ENCODE peak calls at places on chromosomes 12 and 14, in four cellular contexts. One of them, this sample, is unnamed.

GRCh38 chr12:12443482-12443881 is 86.6 kb downstream of the BORCS5 start:
- DNase-seq in K562: no peak
- DNase-seq in HepG2: no peak
- DNase-seq in GM12878: no peak
- DNase-seq in this sample: no peak

GRCh38 chr12:109247831-109248654 is 61.0 kb downstream of the FOXN4 start:
- DNase-seq in K562: no peak
- DNase-seq in HepG2: peak
- DNase-seq in GM12878: no peak
- DNase-seq in this sample: no peak

GRCh38 chr12:111766608-111767361 is at the start of gene ALDH2:
- DNase-seq in K562: peak
- DNase-seq in HepG2: peak
- DNase-seq in GM12878: no peak
- DNase-seq in this sample: peak

GRCh38 chr12:104549820-104550480 is 93.2 kb downstream of the CHST11 start:
- DNase-seq in K562: no peak
- DNase-seq in HepG2: no peak
- DNase-seq in GM12878: no peak
- DNase-seq in this sample: no peak

GRCh38 chr12:12883369-12884001 is 7.9 kb upstream of the GPRC5A start:
- DNase-seq in K562: peak
- DNase-seq in HepG2: peak
- DNase-seq in GM12878: no peak
- DNase-seq in this sample: no peak

GRCh38 chr14:103194256-103195045 is 71.2 kb downstream of the TNFAIP2 start:
- DNase-seq in K562: no peak
- DNase-seq in HepG2: peak
- DNase-seq in GM12878: no peak
- DNase-seq in this sample: no peak

GRCh38 chr14:53192023-53192422 is 38.9 kb upstream of the DDHD1 start:
- DNase-seq in K562: no peak
- DNase-seq in HepG2: no peak
- DNase-seq in GM12878: no peak
- DNase-seq in this sample: no peak

GRCh38 chr12:106145539-106146447 is 7.0 kb upstream of the NUAK1 start:
- DNase-seq in K562: no peak
- DNase-seq in HepG2: no peak
- DNase-seq in GM12878: no peak
- DNase-seq in this sample: no peak

GRCh38 chr14:97603201-97603600 is 806.0 kb downstream of the VRK1 start:
- DNase-seq in K562: no peak
- DNase-seq in HepG2: no peak
- DNase-seq in GM12878: no peak
- DNase-seq in this sample: no peak

GRCh38 chr12:85617307-85618091 is 218.7 kb downstream of the RASSF9 start:
- DNase-seq in K562: no peak
- DNase-seq in HepG2: peak
- DNase-seq in GM12878: no peak
- DNase-seq in this sample: no peak

GRCh38 chr14:106875503-106875902 is 1349.1 kb downstream of the TMEM121 start:
- DNase-seq in K562: no peak
- DNase-seq in HepG2: no peak
- DNase-seq in GM12878: no peak
- DNase-seq in this sample: no peak

GRCh38 chr12:54041097-54041690 is 8.3 kb downstream of the HOXC5 start:
- DNase-seq in K562: no peak
- DNase-seq in HepG2: no peak
- DNase-seq in GM12878: no peak
- DNase-seq in this sample: no peak

GRCh38 chr12:130101370-130101769 is 60.9 kb upstream of the FZD10 start:
- DNase-seq in K562: no peak
- DNase-seq in HepG2: no peak
- DNase-seq in GM12878: no peak
- DNase-seq in this sample: no peak

GRCh38 chr12:53182836-53183235 is 2.1 kb upstream of the CSAD start:
- DNase-seq in K562: no peak
- DNase-seq in HepG2: no peak
- DNase-seq in GM12878: no peak
- DNase-seq in this sample: no peak

GRCh38 chr12:50734409-50735263 is 29.3 kb upstream of the ATF1 start:
- DNase-seq in K562: peak
- DNase-seq in HepG2: peak
- DNase-seq in GM12878: no peak
- DNase-seq in this sample: peak

GRCh38 chr14:79986251-79986650 is 225.1 kb downstream of the DIO2 start:
- DNase-seq in K562: no peak
- DNase-seq in HepG2: no peak
- DNase-seq in GM12878: no peak
- DNase-seq in this sample: no peak

DNA sequence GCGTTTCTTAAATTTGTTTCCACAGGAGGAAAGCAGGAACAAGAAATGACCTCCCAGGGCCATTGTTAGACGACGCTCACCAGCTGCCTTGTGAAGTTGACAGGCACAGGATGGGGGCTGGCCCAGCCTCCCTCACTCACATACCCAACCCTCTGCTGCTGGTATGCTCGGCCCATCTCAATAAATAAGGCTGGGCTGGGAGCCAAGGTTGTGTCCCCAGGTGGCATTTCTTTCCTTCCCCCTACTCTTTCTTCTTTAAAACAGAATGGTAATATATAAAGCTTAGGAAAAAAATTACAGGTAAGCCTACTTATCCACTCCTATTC is 93.0 kb downstream of the ACTN1 start:
- DNase-seq in K562: no peak
- DNase-seq in HepG2: no peak
- DNase-seq in GM12878: no peak
- DNase-seq in this sample: no peak
- TF ChIP-seq BHLHE40 in K562: no peak
- TF ChIP-seq BHLHE40 in HepG2: no peak
- TF ChIP-seq BHLHE40 in GM12878: no peak
- TF ChIP-seq BHLHE40 in this sample: no peak

GRCh38 chr14:90319173-90319572 is 12.6 kb downstream of the NRDE2 start:
- DNase-seq in K562: no peak
- DNase-seq in HepG2: no peak
- DNase-seq in GM12878: no peak
- DNase-seq in this sample: no peak
- TF ChIP-seq TARDBP in K562: no peak
- TF ChIP-seq TARDBP in HepG2: no peak
- TF ChIP-seq TARDBP in GM12878: no peak
- TF ChIP-seq TARDBP in this sample: no peak

DNA sequence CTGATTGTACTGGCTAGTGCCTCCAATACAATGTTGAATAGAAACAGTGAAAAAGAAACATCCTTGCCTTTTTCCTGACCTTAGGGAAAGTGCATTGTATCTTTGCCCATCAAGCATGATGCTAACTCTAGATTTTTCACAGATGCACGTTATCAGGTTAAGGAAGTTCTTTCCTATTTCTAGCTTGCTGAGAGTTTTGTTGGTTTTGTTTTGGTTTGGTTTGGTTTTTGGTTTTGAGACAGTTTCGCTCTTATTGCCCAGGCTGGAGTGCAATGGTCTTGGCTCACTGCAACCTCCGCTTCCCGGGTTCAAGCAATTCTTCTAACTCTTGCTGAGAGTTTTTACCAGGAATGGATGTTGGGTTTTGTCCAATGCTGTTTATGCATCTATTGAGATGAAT is 89.0 kb downstream of the BRMS1L start:
- DNase-seq in K562: no peak
- DNase-seq in HepG2: no peak
- DNase-seq in GM12878: no peak
- DNase-seq in this sample: no peak
- TF ChIP-seq BHLHE40 in K562: no peak
- TF ChIP-seq BHLHE40 in HepG2: no peak
- TF ChIP-seq BHLHE40 in GM12878: no peak
- TF ChIP-seq BHLHE40 in this sample: no peak

DNA sequence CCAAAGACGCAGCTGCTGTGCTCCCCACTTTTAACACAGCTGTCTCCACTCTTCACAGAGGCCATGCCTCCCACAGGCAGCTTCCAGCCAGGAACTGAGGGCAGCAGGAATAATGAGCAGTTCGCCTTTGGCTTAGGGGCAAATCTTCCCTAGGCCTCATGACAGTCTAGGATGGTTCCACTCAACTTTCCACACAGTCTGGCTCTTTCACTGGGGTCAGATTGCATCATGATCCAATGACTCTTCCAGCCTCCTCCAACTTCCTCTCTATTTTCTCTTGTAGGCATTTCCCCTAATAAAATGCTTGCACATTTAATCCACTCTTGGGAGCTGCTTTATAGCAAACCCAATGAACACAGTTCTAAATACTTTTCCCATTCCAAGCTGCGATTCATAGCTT is 271.6 kb upstream of the ATP2B1 start:
- DNase-seq in K562: no peak
- DNase-seq in HepG2: no peak
- DNase-seq in GM12878: no peak
- DNase-seq in this sample: no peak
- TF ChIP-seq TARDBP in K562: no peak
- TF ChIP-seq TARDBP in HepG2: no peak
- TF ChIP-seq TARDBP in GM12878: no peak
- TF ChIP-seq TARDBP in this sample: no peak

GRCh38 chr12:29242921-29243431 is 93.9 kb downstream of the FAR2 start:
- DNase-seq in K562: peak
- DNase-seq in HepG2: no peak
- DNase-seq in GM12878: no peak
- DNase-seq in this sample: no peak
- TF ChIP-seq BHLHE40 in K562: no peak
- TF ChIP-seq BHLHE40 in HepG2: no peak
- TF ChIP-seq BHLHE40 in GM12878: no peak
- TF ChIP-seq BHLHE40 in this sample: no peak

DNA sequence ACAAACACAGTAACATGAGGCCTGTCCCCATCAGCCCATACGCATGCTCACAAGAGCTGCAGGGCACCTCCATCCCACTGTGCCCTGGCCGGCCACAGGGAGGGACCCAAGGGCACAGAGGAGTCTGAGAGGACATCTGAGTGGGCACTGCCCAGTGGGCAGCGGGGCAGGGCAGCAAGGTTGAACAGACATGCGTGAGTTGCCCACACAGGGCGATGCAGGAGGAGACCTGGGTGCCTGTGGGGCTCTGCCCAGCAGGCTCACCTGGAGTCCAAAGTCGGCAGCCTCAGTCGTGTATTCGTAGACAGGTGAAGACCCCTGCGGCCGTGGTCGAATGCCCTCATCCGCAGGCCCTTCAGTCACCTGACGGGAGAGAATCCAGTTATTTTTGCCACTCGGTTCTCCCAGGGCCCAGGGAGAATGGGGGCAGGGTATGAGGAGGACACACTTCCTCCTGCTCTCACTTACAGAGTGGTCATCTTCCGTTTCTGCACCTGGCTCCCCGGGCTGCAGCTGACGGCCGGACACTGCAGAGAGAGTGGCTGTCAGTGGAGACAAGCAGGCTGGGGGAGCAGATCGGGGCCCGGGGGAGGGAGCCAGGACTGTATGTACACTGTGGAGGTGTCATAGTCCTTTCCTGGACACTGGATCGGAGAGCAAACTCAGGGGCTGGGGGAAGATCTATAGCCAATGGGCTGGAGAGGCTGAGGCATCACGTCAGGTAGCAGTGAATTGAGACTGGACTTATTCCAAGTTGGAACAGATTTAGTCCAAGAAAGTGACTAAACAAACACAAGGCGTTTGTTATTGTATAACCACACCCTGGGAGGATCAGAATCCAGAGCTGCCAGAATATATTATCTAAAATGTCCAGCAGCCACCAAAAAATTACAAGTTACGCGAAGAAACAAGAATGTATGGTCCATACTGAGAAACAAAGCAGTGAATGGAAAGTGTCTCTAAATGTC is 20.7 kb downstream of the AHNAK2 start:
- DNase-seq in K562: no peak
- DNase-seq in HepG2: no peak
- DNase-seq in GM12878: no peak
- DNase-seq in this sample: no peak
- TF ChIP-seq TARDBP in K562: no peak
- TF ChIP-seq TARDBP in HepG2: no peak
- TF ChIP-seq TARDBP in GM12878: no peak
- TF ChIP-seq TARDBP in this sample: no peak

GRCh38 chr14:73372529-73372928 is 85.8 kb downstream of the NUMB start:
- DNase-seq in K562: no peak
- DNase-seq in HepG2: no peak
- DNase-seq in GM12878: no peak
- DNase-seq in this sample: no peak
- TF ChIP-seq BHLHE40 in K562: no peak
- TF ChIP-seq BHLHE40 in HepG2: no peak
- TF ChIP-seq BHLHE40 in GM12878: no peak
- TF ChIP-seq BHLHE40 in this sample: no peak

GRCh38 chr12:96510306-96510764 is 21.0 kb downstream of the CFAP54 start:
- DNase-seq in K562: no peak
- DNase-seq in HepG2: no peak
- DNase-seq in GM12878: no peak
- DNase-seq in this sample: no peak

GRCh38 chr12:96513681-96514080 is 24.3 kb downstream of the CFAP54 start:
- DNase-seq in K562: no peak
- DNase-seq in HepG2: no peak
- DNase-seq in GM12878: no peak
- DNase-seq in this sample: no peak

GRCh38 chr12:96516472-96517417 is 27.4 kb downstream of the CFAP54 start:
- DNase-seq in K562: peak
- DNase-seq in HepG2: peak
- DNase-seq in GM12878: peak
- DNase-seq in this sample: peak

GRCh38 chr12:96513166-96513565 is 23.8 kb downstream of the CFAP54 start:
- DNase-seq in K562: no peak
- DNase-seq in HepG2: no peak
- DNase-seq in GM12878: no peak
- DNase-seq in this sample: no peak

DNA sequence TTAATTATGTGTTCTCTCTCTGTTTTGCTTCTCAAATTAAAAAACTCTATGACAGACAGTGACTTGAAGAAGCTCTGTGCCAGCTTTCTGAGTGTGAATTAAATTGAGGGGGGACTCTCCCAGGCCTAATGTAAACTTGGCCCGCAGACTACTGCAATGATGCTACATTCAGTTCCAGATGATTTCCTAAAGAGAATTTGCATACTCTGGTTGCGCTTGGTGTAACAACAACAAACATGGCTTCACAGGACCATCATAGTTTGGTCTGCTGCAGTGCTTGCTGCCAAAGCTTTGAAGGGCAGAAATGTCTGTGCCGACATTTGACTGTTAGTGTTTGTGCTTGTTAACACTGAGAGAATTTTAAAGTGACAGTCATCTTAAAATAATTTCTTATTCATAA is 25.0 kb downstream of the CFAP54 start:
- DNase-seq in K562: no peak
- DNase-seq in HepG2: no peak
- DNase-seq in GM12878: peak
- DNase-seq in this sample: no peak
- TF ChIP-seq TARDBP in K562: no peak
- TF ChIP-seq TARDBP in HepG2: no peak
- TF ChIP-seq TARDBP in GM12878: no peak
- TF ChIP-seq TARDBP in this sample: no peak